ENCODE peak calls at places on chromosomes 12 and 14, in ten cellular contexts. One of them, this sample, is unnamed.

GRCh38 chr12:27335364-27336145 is 2.9 kb downstream of the BMAL2 start:
- DNase-seq in IMR-90: no peak
- DNase-seq in non-pigmented ciliary epithelial cell: no peak
- DNase-seq in AG09309: no peak
- DNase-seq in ELF-1: no peak
- DNase-seq in NCI-H1092 treated with DMSO at 0.1 percent for 48 hours: no peak
- DNase-seq in dorsolateral prefrontal cortex: no peak
- DNase-seq in NB4: no peak
- DNase-seq in naive thymus-derived CD4-positive, alpha-beta T cell: no peak
- DNase-seq in activated CD4-positive, alpha-beta T cell treated with anti-CD3 and anti-CD28 coated beads for 1 hour: no peak
- DNase-seq in this sample: no peak

GRCh38 chr12:122423258-122424165 is 1.0 kb upstream of the CLIP1 start:
- DNase-seq in IMR-90: peak; percentile 62
- DNase-seq in non-pigmented ciliary epithelial cell: no peak
- DNase-seq in AG09309: no peak
- DNase-seq in ELF-1: peak; percentile 77
- DNase-seq in NCI-H1092 treated with DMSO at 0.1 percent for 48 hours: peak; percentile 39
- DNase-seq in dorsolateral prefrontal cortex: peak; percentile 25
- DNase-seq in NB4: peak; percentile 63
- DNase-seq in naive thymus-derived CD4-positive, alpha-beta T cell: no peak
- DNase-seq in activated CD4-positive, alpha-beta T cell treated with anti-CD3 and anti-CD28 coated beads for 1 hour: no peak
- DNase-seq in this sample: no peak

GRCh38 chr14:92352158-92352985 is 29.4 kb downstream of the SLC24A4 start:
- DNase-seq in IMR-90: no peak
- DNase-seq in non-pigmented ciliary epithelial cell: no peak
- DNase-seq in AG09309: no peak
- DNase-seq in ELF-1: peak; percentile 36
- DNase-seq in NCI-H1092 treated with DMSO at 0.1 percent for 48 hours: no peak
- DNase-seq in dorsolateral prefrontal cortex: no peak
- DNase-seq in NB4: peak; percentile 70
- DNase-seq in naive thymus-derived CD4-positive, alpha-beta T cell: peak; percentile 33
- DNase-seq in activated CD4-positive, alpha-beta T cell treated with anti-CD3 and anti-CD28 coated beads for 1 hour: no peak
- DNase-seq in this sample: no peak

GRCh38 chr12:128138125-128138524 is 128.8 kb upstream of the TMEM132C start:
- DNase-seq in IMR-90: no peak
- DNase-seq in non-pigmented ciliary epithelial cell: no peak
- DNase-seq in AG09309: no peak
- DNase-seq in ELF-1: no peak
- DNase-seq in NCI-H1092 treated with DMSO at 0.1 percent for 48 hours: peak; percentile 36
- DNase-seq in dorsolateral prefrontal cortex: no peak
- DNase-seq in NB4: no peak
- DNase-seq in naive thymus-derived CD4-positive, alpha-beta T cell: no peak
- DNase-seq in activated CD4-positive, alpha-beta T cell treated with anti-CD3 and anti-CD28 coated beads for 1 hour: no peak
- DNase-seq in this sample: no peak

GRCh38 chr12:19739195-19739776 is 300.0 kb downstream of the AEBP2 start:
- DNase-seq in IMR-90: peak; percentile 75
- DNase-seq in non-pigmented ciliary epithelial cell: peak; percentile 38
- DNase-seq in AG09309: peak; percentile 42
- DNase-seq in ELF-1: no peak
- DNase-seq in NCI-H1092 treated with DMSO at 0.1 percent for 48 hours: peak; percentile 39
- DNase-seq in dorsolateral prefrontal cortex: peak; percentile 28
- DNase-seq in NB4: peak; percentile 87
- DNase-seq in naive thymus-derived CD4-positive, alpha-beta T cell: no peak
- DNase-seq in activated CD4-positive, alpha-beta T cell treated with anti-CD3 and anti-CD28 coated beads for 1 hour: no peak
- DNase-seq in this sample: no peak

GRCh38 chr12:45231515-45232145 is 15.7 kb downstream of the ANO6 start:
- DNase-seq in IMR-90: peak; percentile 85
- DNase-seq in non-pigmented ciliary epithelial cell: no peak
- DNase-seq in AG09309: peak; percentile 72
- DNase-seq in ELF-1: no peak
- DNase-seq in NCI-H1092 treated with DMSO at 0.1 percent for 48 hours: peak; percentile 44
- DNase-seq in dorsolateral prefrontal cortex: no peak
- DNase-seq in NB4: no peak
- DNase-seq in naive thymus-derived CD4-positive, alpha-beta T cell: no peak
- DNase-seq in activated CD4-positive, alpha-beta T cell treated with anti-CD3 and anti-CD28 coated beads for 1 hour: no peak
- DNase-seq in this sample: no peak

GRCh38 chr14:80364274-80364673 is 153.0 kb upstream of the DIO2 start:
- DNase-seq in IMR-90: peak; percentile 21
- DNase-seq in non-pigmented ciliary epithelial cell: no peak
- DNase-seq in AG09309: peak; percentile 10
- DNase-seq in ELF-1: no peak
- DNase-seq in NCI-H1092 treated with DMSO at 0.1 percent for 48 hours: peak; percentile 42
- DNase-seq in dorsolateral prefrontal cortex: no peak
- DNase-seq in NB4: peak; percentile 33
- DNase-seq in naive thymus-derived CD4-positive, alpha-beta T cell: no peak
- DNase-seq in activated CD4-positive, alpha-beta T cell treated with anti-CD3 and anti-CD28 coated beads for 1 hour: no peak
- DNase-seq in this sample: no peak

GRCh38 chr14:104104006-104104901 is 18.8 kb downstream of the ASPG start:
- DNase-seq in IMR-90: no peak
- DNase-seq in non-pigmented ciliary epithelial cell: no peak
- DNase-seq in AG09309: no peak
- DNase-seq in ELF-1: no peak
- DNase-seq in NCI-H1092 treated with DMSO at 0.1 percent for 48 hours: peak; percentile 53
- DNase-seq in dorsolateral prefrontal cortex: no peak
- DNase-seq in NB4: no peak
- DNase-seq in naive thymus-derived CD4-positive, alpha-beta T cell: no peak
- DNase-seq in activated CD4-positive, alpha-beta T cell treated with anti-CD3 and anti-CD28 coated beads for 1 hour: no peak
- DNase-seq in this sample: peak; percentile 55

GRCh38 chr14:75283884-75284563 is 5.4 kb downstream of the FOS start:
- DNase-seq in IMR-90: peak; percentile 51
- DNase-seq in non-pigmented ciliary epithelial cell: no peak
- DNase-seq in AG09309: no peak
- DNase-seq in ELF-1: peak; percentile 70
- DNase-seq in NCI-H1092 treated with DMSO at 0.1 percent for 48 hours: no peak
- DNase-seq in dorsolateral prefrontal cortex: no peak
- DNase-seq in NB4: peak; percentile 83
- DNase-seq in naive thymus-derived CD4-positive, alpha-beta T cell: no peak
- DNase-seq in activated CD4-positive, alpha-beta T cell treated with anti-CD3 and anti-CD28 coated beads for 1 hour: no peak
- DNase-seq in this sample: no peak

GRCh38 chr14:58315606-58316005 is 17.3 kb downstream of the ARID4A start:
- DNase-seq in IMR-90: peak; percentile 2
- DNase-seq in non-pigmented ciliary epithelial cell: no peak
- DNase-seq in AG09309: no peak
- DNase-seq in ELF-1: no peak
- DNase-seq in NCI-H1092 treated with DMSO at 0.1 percent for 48 hours: no peak
- DNase-seq in dorsolateral prefrontal cortex: no peak
- DNase-seq in NB4: no peak
- DNase-seq in naive thymus-derived CD4-positive, alpha-beta T cell: no peak
- DNase-seq in activated CD4-positive, alpha-beta T cell treated with anti-CD3 and anti-CD28 coated beads for 1 hour: no peak
- DNase-seq in this sample: no peak

GRCh38 chr12:65420941-65421340 is 142.5 kb downstream of the MSRB3 start:
- DNase-seq in IMR-90: no peak
- DNase-seq in non-pigmented ciliary epithelial cell: no peak
- DNase-seq in AG09309: no peak
- DNase-seq in ELF-1: no peak
- DNase-seq in NCI-H1092 treated with DMSO at 0.1 percent for 48 hours: no peak
- DNase-seq in dorsolateral prefrontal cortex: no peak
- DNase-seq in NB4: no peak
- DNase-seq in naive thymus-derived CD4-positive, alpha-beta T cell: no peak
- DNase-seq in activated CD4-positive, alpha-beta T cell treated with anti-CD3 and anti-CD28 coated beads for 1 hour: no peak
- DNase-seq in this sample: no peak

GRCh38 chr12:109130755-109131521 is 14.6 kb downstream of the ACACB start:
- DNase-seq in IMR-90: no peak
- DNase-seq in non-pigmented ciliary epithelial cell: no peak
- DNase-seq in AG09309: no peak
- DNase-seq in ELF-1: no peak
- DNase-seq in NCI-H1092 treated with DMSO at 0.1 percent for 48 hours: no peak
- DNase-seq in dorsolateral prefrontal cortex: no peak
- DNase-seq in NB4: peak; percentile 34
- DNase-seq in naive thymus-derived CD4-positive, alpha-beta T cell: no peak
- DNase-seq in activated CD4-positive, alpha-beta T cell treated with anti-CD3 and anti-CD28 coated beads for 1 hour: no peak
- DNase-seq in this sample: peak; percentile 85

GRCh38 chr14:89616425-89617141 is 199.6 kb upstream of the FOXN3 start:
- DNase-seq in IMR-90: peak; percentile 39
- DNase-seq in non-pigmented ciliary epithelial cell: no peak
- DNase-seq in AG09309: no peak
- DNase-seq in ELF-1: peak; percentile 36
- DNase-seq in NCI-H1092 treated with DMSO at 0.1 percent for 48 hours: no peak
- DNase-seq in dorsolateral prefrontal cortex: no peak
- DNase-seq in NB4: no peak
- DNase-seq in naive thymus-derived CD4-positive, alpha-beta T cell: no peak
- DNase-seq in activated CD4-positive, alpha-beta T cell treated with anti-CD3 and anti-CD28 coated beads for 1 hour: no peak
- DNase-seq in this sample: no peak

GRCh38 chr12:102508052-102508451 is 27.7 kb upstream of the IGF1 start:
- DNase-seq in IMR-90: no peak
- DNase-seq in non-pigmented ciliary epithelial cell: no peak
- DNase-seq in AG09309: no peak
- DNase-seq in ELF-1: no peak
- DNase-seq in NCI-H1092 treated with DMSO at 0.1 percent for 48 hours: no peak
- DNase-seq in dorsolateral prefrontal cortex: no peak
- DNase-seq in NB4: no peak
- DNase-seq in naive thymus-derived CD4-positive, alpha-beta T cell: no peak
- DNase-seq in activated CD4-positive, alpha-beta T cell treated with anti-CD3 and anti-CD28 coated beads for 1 hour: no peak
- DNase-seq in this sample: no peak

GRCh38 chr14:28767851-28768548 is 1.4 kb downstream of the FOXG1 start:
- DNase-seq in IMR-90: no peak
- DNase-seq in non-pigmented ciliary epithelial cell: no peak
- DNase-seq in AG09309: no peak
- DNase-seq in ELF-1: peak; percentile 84
- DNase-seq in NCI-H1092 treated with DMSO at 0.1 percent for 48 hours: no peak
- DNase-seq in dorsolateral prefrontal cortex: no peak
- DNase-seq in NB4: no peak
- DNase-seq in naive thymus-derived CD4-positive, alpha-beta T cell: no peak
- DNase-seq in activated CD4-positive, alpha-beta T cell treated with anti-CD3 and anti-CD28 coated beads for 1 hour: no peak
- DNase-seq in this sample: no peak

GRCh38 chr14:30252800-30253425 is 306.0 kb upstream of the G2E3 start:
- DNase-seq in IMR-90: peak; percentile 15
- DNase-seq in non-pigmented ciliary epithelial cell: no peak
- DNase-seq in AG09309: no peak
- DNase-seq in ELF-1: no peak
- DNase-seq in NCI-H1092 treated with DMSO at 0.1 percent for 48 hours: no peak
- DNase-seq in dorsolateral prefrontal cortex: no peak
- DNase-seq in NB4: no peak
- DNase-seq in naive thymus-derived CD4-positive, alpha-beta T cell: no peak
- DNase-seq in activated CD4-positive, alpha-beta T cell treated with anti-CD3 and anti-CD28 coated beads for 1 hour: no peak
- DNase-seq in this sample: no peak

GRCh38 chr12:123085730-123086487 is 65.0 kb downstream of the PITPNM2 start:
- DNase-seq in IMR-90: peak; percentile 32
- DNase-seq in non-pigmented ciliary epithelial cell: no peak
- DNase-seq in AG09309: no peak
- DNase-seq in ELF-1: no peak
- DNase-seq in NCI-H1092 treated with DMSO at 0.1 percent for 48 hours: no peak
- DNase-seq in dorsolateral prefrontal cortex: no peak
- DNase-seq in NB4: peak; percentile 49
- DNase-seq in naive thymus-derived CD4-positive, alpha-beta T cell: no peak
- DNase-seq in activated CD4-positive, alpha-beta T cell treated with anti-CD3 and anti-CD28 coated beads for 1 hour: no peak
- DNase-seq in this sample: peak; percentile 72

GRCh38 chr14:59788176-59788575 is 82.4 kb downstream of the RTN1 start:
- DNase-seq in IMR-90: no peak
- DNase-seq in non-pigmented ciliary epithelial cell: no peak
- DNase-seq in AG09309: no peak
- DNase-seq in ELF-1: no peak
- DNase-seq in NCI-H1092 treated with DMSO at 0.1 percent for 48 hours: peak; percentile 6
- DNase-seq in dorsolateral prefrontal cortex: no peak
- DNase-seq in NB4: no peak
- DNase-seq in naive thymus-derived CD4-positive, alpha-beta T cell: no peak
- DNase-seq in activated CD4-positive, alpha-beta T cell treated with anti-CD3 and anti-CD28 coated beads for 1 hour: no peak
- DNase-seq in this sample: no peak

GRCh38 chr14:76715102-76715926 is 46.0 kb upstream of the VASH1 start:
- DNase-seq in IMR-90: no peak
- DNase-seq in non-pigmented ciliary epithelial cell: no peak
- DNase-seq in AG09309: no peak
- DNase-seq in ELF-1: no peak
- DNase-seq in NCI-H1092 treated with DMSO at 0.1 percent for 48 hours: no peak
- DNase-seq in dorsolateral prefrontal cortex: no peak
- DNase-seq in NB4: no peak
- DNase-seq in naive thymus-derived CD4-positive, alpha-beta T cell: no peak
- DNase-seq in activated CD4-positive, alpha-beta T cell treated with anti-CD3 and anti-CD28 coated beads for 1 hour: no peak
- DNase-seq in this sample: no peak

GRCh38 chr12:64706831-64707230 is 52.4 kb downstream of the GNS start:
- DNase-seq in IMR-90: no peak
- DNase-seq in non-pigmented ciliary epithelial cell: no peak
- DNase-seq in AG09309: no peak
- DNase-seq in ELF-1: no peak
- DNase-seq in NCI-H1092 treated with DMSO at 0.1 percent for 48 hours: no peak
- DNase-seq in dorsolateral prefrontal cortex: no peak
- DNase-seq in NB4: no peak
- DNase-seq in naive thymus-derived CD4-positive, alpha-beta T cell: no peak
- DNase-seq in activated CD4-positive, alpha-beta T cell treated with anti-CD3 and anti-CD28 coated beads for 1 hour: no peak
- DNase-seq in this sample: no peak

GRCh38 chr12:8018666-8019581 is 13.6 kb upstream of the FOXJ2 start:
- DNase-seq in IMR-90: no peak
- DNase-seq in non-pigmented ciliary epithelial cell: no peak
- DNase-seq in AG09309: no peak
- DNase-seq in ELF-1: peak; percentile 94
- DNase-seq in NCI-H1092 treated with DMSO at 0.1 percent for 48 hours: peak; percentile 37
- DNase-seq in dorsolateral prefrontal cortex: no peak
- DNase-seq in NB4: peak; percentile 92
- DNase-seq in naive thymus-derived CD4-positive, alpha-beta T cell: no peak
- DNase-seq in activated CD4-positive, alpha-beta T cell treated with anti-CD3 and anti-CD28 coated beads for 1 hour: no peak
- DNase-seq in this sample: no peak

GRCh38 chr14:25132734-25133422 is 82.9 kb upstream of the STXBP6 start:
- DNase-seq in IMR-90: peak; percentile 55
- DNase-seq in non-pigmented ciliary epithelial cell: no peak
- DNase-seq in AG09309: no peak
- DNase-seq in ELF-1: peak; percentile 85
- DNase-seq in NCI-H1092 treated with DMSO at 0.1 percent for 48 hours: peak; percentile 86
- DNase-seq in dorsolateral prefrontal cortex: peak; percentile 68
- DNase-seq in NB4: peak; percentile 52
- DNase-seq in naive thymus-derived CD4-positive, alpha-beta T cell: peak; percentile 30
- DNase-seq in activated CD4-positive, alpha-beta T cell treated with anti-CD3 and anti-CD28 coated beads for 1 hour: peak; percentile 8
- DNase-seq in this sample: peak; percentile 76

GRCh38 chr12:130984183-130985058 is 30.7 kb downstream of the ADGRD1 start:
- DNase-seq in IMR-90: no peak
- DNase-seq in non-pigmented ciliary epithelial cell: no peak
- DNase-seq in AG09309: no peak
- DNase-seq in ELF-1: no peak
- DNase-seq in NCI-H1092 treated with DMSO at 0.1 percent for 48 hours: no peak
- DNase-seq in dorsolateral prefrontal cortex: no peak
- DNase-seq in NB4: no peak
- DNase-seq in naive thymus-derived CD4-positive, alpha-beta T cell: no peak
- DNase-seq in activated CD4-positive, alpha-beta T cell treated with anti-CD3 and anti-CD28 coated beads for 1 hour: no peak
- DNase-seq in this sample: peak; percentile 60

GRCh38 chr12:111361717-111362576 is 6.9 kb downstream of the PHETA1 start:
- DNase-seq in IMR-90: no peak
- DNase-seq in non-pigmented ciliary epithelial cell: no peak
- DNase-seq in AG09309: no peak
- DNase-seq in ELF-1: no peak
- DNase-seq in NCI-H1092 treated with DMSO at 0.1 percent for 48 hours: no peak
- DNase-seq in dorsolateral prefrontal cortex: no peak
- DNase-seq in NB4: peak; percentile 37
- DNase-seq in naive thymus-derived CD4-positive, alpha-beta T cell: no peak
- DNase-seq in activated CD4-positive, alpha-beta T cell treated with anti-CD3 and anti-CD28 coated beads for 1 hour: no peak
- DNase-seq in this sample: peak; percentile 69

GRCh38 chr14:62117718-62118164 is 355.5 kb downstream of the SNAPC1 start:
- DNase-seq in IMR-90: peak; percentile 0
- DNase-seq in non-pigmented ciliary epithelial cell: no peak
- DNase-seq in AG09309: no peak
- DNase-seq in ELF-1: no peak
- DNase-seq in NCI-H1092 treated with DMSO at 0.1 percent for 48 hours: peak; percentile 60
- DNase-seq in dorsolateral prefrontal cortex: no peak
- DNase-seq in NB4: no peak
- DNase-seq in naive thymus-derived CD4-positive, alpha-beta T cell: no peak
- DNase-seq in activated CD4-positive, alpha-beta T cell treated with anti-CD3 and anti-CD28 coated beads for 1 hour: no peak
- DNase-seq in this sample: no peak

GRCh38 chr14:84003316-84003715 is 1526.6 kb upstream of the FLRT2 start:
- DNase-seq in IMR-90: no peak
- DNase-seq in non-pigmented ciliary epithelial cell: no peak
- DNase-seq in AG09309: no peak
- DNase-seq in ELF-1: no peak
- DNase-seq in NCI-H1092 treated with DMSO at 0.1 percent for 48 hours: no peak
- DNase-seq in dorsolateral prefrontal cortex: no peak
- DNase-seq in NB4: no peak
- DNase-seq in naive thymus-derived CD4-positive, alpha-beta T cell: no peak
- DNase-seq in activated CD4-positive, alpha-beta T cell treated with anti-CD3 and anti-CD28 coated beads for 1 hour: no peak
- DNase-seq in this sample: no peak

GRCh38 chr12:50925342-50925651 is 27.0 kb upstream of the HIGD1C start:
- DNase-seq in IMR-90: no peak
- DNase-seq in non-pigmented ciliary epithelial cell: no peak
- DNase-seq in AG09309: no peak
- DNase-seq in ELF-1: peak; percentile 35
- DNase-seq in NCI-H1092 treated with DMSO at 0.1 percent for 48 hours: peak; percentile 44
- DNase-seq in dorsolateral prefrontal cortex: no peak
- DNase-seq in NB4: peak; percentile 45
- DNase-seq in naive thymus-derived CD4-positive, alpha-beta T cell: no peak
- DNase-seq in activated CD4-positive, alpha-beta T cell treated with anti-CD3 and anti-CD28 coated beads for 1 hour: no peak
- DNase-seq in this sample: no peak

GRCh38 chr12:107264667-107265066 is 171.3 kb upstream of the CRY1 start:
- DNase-seq in IMR-90: no peak
- DNase-seq in non-pigmented ciliary epithelial cell: no peak
- DNase-seq in AG09309: no peak
- DNase-seq in ELF-1: no peak
- DNase-seq in NCI-H1092 treated with DMSO at 0.1 percent for 48 hours: no peak
- DNase-seq in dorsolateral prefrontal cortex: no peak
- DNase-seq in NB4: no peak
- DNase-seq in naive thymus-derived CD4-positive, alpha-beta T cell: no peak
- DNase-seq in activated CD4-positive, alpha-beta T cell treated with anti-CD3 and anti-CD28 coated beads for 1 hour: no peak
- DNase-seq in this sample: no peak